ENCODE peak calls at places on chromosome 5, in eight cellular contexts. H is thyroid gland, B is SK-N-SH, A is tibial artery, N is WERI-Rb-1, O is HL-60, W is right atrium auricular region, Q is GM23248. G is an unnamed sample.
A peak's percentile ranks its signal among the peaks of the same experiment; 100 is the strongest.

GRCh38 chr5:139911425-139912120 is 116.0 kb downstream of the PSD2 start:
- DNase-seq in H (no peak), B (no peak), A (peak; percentile 55), N (no peak), O (no peak), W (peak; percentile 42), Q (no peak), G (no peak)

GRCh38 chr5:16768184-16768583 is 151.4 kb upstream of the RETREG1 start:
- DNase-seq in H (no peak), B (no peak), A (no peak), N (no peak), O (no peak), W (no peak), Q (no peak), G (no peak)

GRCh38 chr5:91224969-91225368 is 158.1 kb downstream of the ARRDC3 start:
- DNase-seq in H (no peak), B (no peak), A (no peak), N (no peak), O (no peak), W (no peak), Q (no peak), G (no peak)

GRCh38 chr5:135027699-135028615 is 6.1 kb downstream of the PITX1 start:
- DNase-seq in H (no peak), B (peak; percentile 70), A (no peak), N (no peak), O (no peak), W (no peak), Q (no peak), G (no peak)

GRCh38 chr5:122775713-122776084 is 819 bp downstream of the SNX2 start:
- DNase-seq in H (no peak), B (peak; percentile 12), A (no peak), N (no peak), O (peak; percentile 31), W (no peak), Q (no peak), G (no peak)

GRCh38 chr5:159735036-159735435 is 181.2 kb upstream of the ADRA1B start:
- DNase-seq in H (no peak), B (no peak), A (no peak), N (no peak), O (no peak), W (no peak), Q (no peak), G (no peak)

GRCh38 chr5:1255081-1255561 is 29.9 kb downstream of the SLC6A18 start:
- DNase-seq in H (no peak), B (no peak), A (no peak), N (no peak), O (peak; percentile 10), W (no peak), Q (no peak), G (no peak)

GRCh38 chr5:1730487-1730847 is 69.2 kb downstream of the MRPL36 start:
- DNase-seq in H (no peak), B (peak; percentile 2), A (no peak), N (peak; percentile 5), O (no peak), W (peak; percentile 26), Q (no peak), G (no peak)

GRCh38 chr5:179409806-179410205 is 64.5 kb upstream of the ADAMTS2 start:
- DNase-seq in H (no peak), B (no peak), A (no peak), N (no peak), O (no peak), W (peak; percentile 53), Q (no peak), G (no peak)

GRCh38 chr5:87263498-87263897 is 4.2 kb upstream of the RASA1 start:
- DNase-seq in H (no peak), B (no peak), A (no peak), N (no peak), O (no peak), W (no peak), Q (no peak), G (no peak)

GRCh38 chr5:73274870-73275756 is 102.1 kb downstream of the TMEM174 start:
- DNase-seq in H (no peak), B (no peak), A (no peak), N (no peak), O (no peak), W (no peak), Q (peak; percentile 79), G (no peak)

GRCh38 chr5:137332296-137332695 is 166.8 kb downstream of the SPOCK1 start:
- DNase-seq in H (no peak), B (no peak), A (no peak), N (no peak), O (no peak), W (no peak), Q (no peak), G (no peak)

GRCh38 chr5:177472460-177473441 is 683 bp downstream of the DBN1 start:
- DNase-seq in H (peak; percentile 56), B (peak; percentile 92), A (peak; percentile 77), N (peak; percentile 57), O (no peak), W (no peak), Q (peak; percentile 69), G (no peak)

GRCh38 chr5:24539625-24540024 is 105.2 kb downstream of the CDH10 start:
- DNase-seq in H (no peak), B (no peak), A (no peak), N (no peak), O (no peak), W (no peak), Q (peak; percentile 1), G (no peak)

GRCh38 chr5:28703651-28704260 is 1665.4 kb upstream of the CDH9 start:
- DNase-seq in H (no peak), B (no peak), A (no peak), N (no peak), O (no peak), W (no peak), Q (no peak), G (no peak)

GRCh38 chr5:98110270-98110669 is 663.2 kb upstream of the RGMB start:
- DNase-seq in H (no peak), B (peak; percentile 19), A (no peak), N (no peak), O (no peak), W (no peak), Q (peak; percentile 79), G (no peak)

GRCh38 chr5:116249648-116250047 is 164.8 kb downstream of the COMMD10 start:
- DNase-seq in H (no peak), B (no peak), A (no peak), N (no peak), O (no peak), W (no peak), Q (no peak), G (no peak)

GRCh38 chr5:79800979-79801827 is 111.6 kb downstream of the CMYA5 start:
- DNase-seq in H (no peak), B (no peak), A (no peak), N (no peak), O (no peak), W (no peak), Q (peak; percentile 5), G (no peak)

GRCh38 chr5:61319388-61320146 is 12.5 kb upstream of the ZSWIM6 start:
- DNase-seq in H (no peak), B (peak; percentile 17), A (no peak), N (no peak), O (no peak), W (no peak), Q (no peak), G (no peak)

DNA sequence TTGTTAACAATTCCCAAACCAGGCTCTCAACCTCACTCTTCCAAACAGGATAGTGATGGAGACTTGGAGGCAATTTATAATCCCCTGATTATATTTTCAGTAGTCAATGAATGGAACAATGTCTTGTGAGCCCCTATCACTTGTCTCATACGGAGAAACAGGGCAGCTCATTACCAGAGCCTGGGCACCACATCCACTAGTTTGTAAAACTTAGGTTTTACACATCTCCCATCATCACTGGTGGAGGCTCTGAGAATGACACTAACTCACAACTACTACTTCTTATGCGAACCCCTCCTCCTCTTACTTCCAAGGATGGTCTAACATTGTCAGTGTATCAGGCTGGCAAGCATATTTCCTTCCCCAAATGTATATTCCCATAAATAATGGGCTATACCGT is 253.7 kb downstream of the EPB41L4A start:
- DNase-seq in H (no peak), B (no peak), A (no peak), N (no peak), O (no peak), W (no peak), Q (no peak), G (no peak)
- H3K27ac ChIP-seq in H (no peak overlapping the region), B (no peak overlapping the region), A (no peak overlapping the region), N (no peak overlapping the region), O (no peak overlapping the region), W (no peak overlapping the region), Q (peak overlapping the region; percentile 4), G (no peak overlapping the region)

DNA sequence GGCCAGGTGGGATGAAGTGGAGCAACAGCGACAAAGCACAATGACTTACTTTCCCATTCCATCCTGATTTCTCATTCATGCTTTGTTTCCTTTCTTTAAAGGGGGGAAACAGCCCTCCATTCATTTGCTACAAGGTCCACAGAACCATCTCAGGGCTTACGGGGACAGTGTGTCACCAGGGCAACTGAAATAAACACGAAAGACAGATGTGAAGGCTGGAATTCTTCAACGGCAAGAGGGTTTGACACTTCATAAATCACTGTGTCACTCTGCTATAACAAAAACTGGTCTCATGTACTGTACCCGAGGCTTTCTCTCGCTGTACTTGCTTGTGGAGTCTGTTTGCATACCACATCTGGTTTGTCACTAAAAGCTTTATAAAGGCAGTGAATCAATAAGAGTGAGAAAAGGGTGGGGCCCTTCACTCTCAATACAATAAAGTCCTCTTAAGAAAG is 150.8 kb downstream of the EFNA5 start:
- DNase-seq in H (no peak), B (peak; percentile 28), A (no peak), N (no peak), O (no peak), W (no peak), Q (peak; percentile 4), G (no peak)
- H3K27ac ChIP-seq in H (no peak overlapping the region), B (peak overlapping the region; percentile 74), A (no peak overlapping the region), N (no peak overlapping the region), O (no peak overlapping the region), W (no peak overlapping the region), Q (no peak overlapping the region), G (no peak overlapping the region)

GRCh38 chr5:82105457-82105856 is 133.6 kb downstream of the ATG10 start:
- DNase-seq in H (no peak), B (no peak), A (no peak), N (no peak), O (no peak), W (no peak), Q (peak; percentile 12), G (no peak)
- H3K27ac ChIP-seq in H (no peak overlapping the region), B (no peak overlapping the region), A (no peak overlapping the region), N (no peak overlapping the region), O (no peak overlapping the region), W (no peak overlapping the region), Q (no peak overlapping the region), G (no peak overlapping the region)

GRCh38 chr5:10647640-10648039 is 83.8 kb downstream of the ANKRD33B start:
- DNase-seq in H (no peak), B (no peak), A (no peak), N (no peak), O (no peak), W (no peak), Q (no peak), G (no peak)

GRCh38 chr5:10648806-10649517 is 85.1 kb downstream of the ANKRD33B start:
- DNase-seq in H (no peak), B (no peak), A (no peak), N (no peak), O (no peak), W (no peak), Q (no peak), G (no peak)

GRCh38 chr5:10652606-10653005 is 88.7 kb downstream of the ANKRD33B start:
- DNase-seq in H (no peak), B (no peak), A (no peak), N (no peak), O (no peak), W (no peak), Q (no peak), G (no peak)

GRCh38 chr5:10652151-10652550 is 88.3 kb downstream of the ANKRD33B start:
- DNase-seq in H (no peak), B (no peak), A (no peak), N (no peak), O (no peak), W (no peak), Q (no peak), G (no peak)

GRCh38 chr5:10649518-10650410 is 85.9 kb downstream of the ANKRD33B start:
- DNase-seq in H (no peak), B (peak; percentile 83), A (no peak), N (no peak), O (no peak), W (no peak), Q (no peak), G (no peak)
- H3K27ac ChIP-seq in H (no peak overlapping the region), B (no peak overlapping the region), A (no peak overlapping the region), N (no peak overlapping the region), O (no peak overlapping the region), W (no peak overlapping the region), Q (no peak overlapping the region), G (no peak overlapping the region)

G was measured in thoracic aorta.